ENCODE peak calls at places on chromosomes 5 and 9, in six cellular contexts. Z is retina, Y is kidney tubule cell, H is CMK, X is left ventricle myocardium superior, D is HEK293T. C is an unnamed sample.
A peak's percentile ranks its signal among the peaks of the same experiment; 100 is the strongest.

GRCh38 chr9:93599571-93600403 is 23.4 kb downstream of the PHF2 start:
- DNase-seq in D (no peak), Y (no peak), Z (no peak), X (no peak), H (no peak), C (no peak)

GRCh38 chr9:129867138-129868032 is 32.1 kb downstream of the USP20 start:
- DNase-seq in X (no peak), H (no peak), D (no peak), Z (no peak), Y (no peak), C (no peak)

GRCh38 chr9:17394868-17395488 is 183.9 kb upstream of the SH3GL2 start:
- DNase-seq in D (no peak), X (no peak), H (no peak), Z (no peak), Y (no peak), C (no peak)

GRCh38 chr9:35616681-35617459 is 1.3 kb downstream of the CD72 start:
- DNase-seq in Y (peak; percentile 54), H (no peak), X (peak; percentile 81), D (no peak), Z (peak; percentile 63), C (peak; percentile 7)

GRCh38 chr9:124551472-124552339 is 44.5 kb upstream of the NR5A1 start:
- DNase-seq in X (peak; percentile 34), Z (peak; percentile 67), Y (peak; percentile 84), H (peak; percentile 24), D (peak; percentile 75), C (no peak)

GRCh38 chr9:135683401-135684034 is 15.8 kb downstream of the SOHLH1 start:
- DNase-seq in Z (no peak), H (no peak), D (no peak), Y (no peak), X (no peak), C (no peak)

GRCh38 chr9:83430681-83431080 is 107.5 kb downstream of the FRMD3 start:
- DNase-seq in Z (no peak), H (no peak), X (peak; percentile 50), Y (no peak), D (no peak), C (no peak)

GRCh38 chr5:119179857-119180641 is 109.2 kb downstream of the DMXL1 start:
- DNase-seq in Y (no peak), H (no peak), X (no peak), Z (no peak), D (no peak), C (peak; percentile 0)

GRCh38 chr9:106888992-106889631 is 26.1 kb downstream of the ZNF462 start:
- DNase-seq in Y (no peak), H (no peak), D (no peak), Z (no peak), X (no peak), C (no peak)

GRCh38 chr9:129177443-129177790 is 644 bp downstream of the IER5L start:
- DNase-seq in H (no peak), Y (no peak), D (peak; percentile 39), Z (no peak), X (no peak), C (no peak)

GRCh38 chr9:95181226-95181818 is 136.2 kb downstream of the FANCC start:
- DNase-seq in Y (no peak), Z (no peak), H (no peak), X (no peak), D (no peak), C (no peak)

GRCh38 chr5:139215176-139215975 is 17.2 kb upstream of the SIL1 start:
- DNase-seq in Z (no peak), Y (no peak), D (no peak), X (no peak), H (no peak), C (no peak)

GRCh38 chr9:34927061-34927460 is 31.0 kb upstream of the PHF24 start:
- DNase-seq in Z (no peak), H (no peak), X (no peak), D (no peak), Y (no peak), C (no peak)

GRCh38 chr9:116389546-116390305 is 236.1 kb downstream of the PAPPA start:
- DNase-seq in Y (peak; percentile 96), Z (no peak), H (no peak), X (no peak), D (no peak), C (no peak)

GRCh38 chr5:90933298-90933697 is 374.7 kb downstream of the ADGRV1 start:
- DNase-seq in D (no peak), Z (no peak), Y (no peak), X (no peak), H (no peak), C (no peak)

GRCh38 chr9:114677418-114677817 is 4.6 kb downstream of the TEX48 start:
- DNase-seq in X (no peak), D (no peak), H (no peak), Y (peak; percentile 99), Z (no peak), C (peak; percentile 99)

GRCh38 chr9:131754846-131755245 is 15.0 kb upstream of the RAPGEF1 start:
- DNase-seq in Z (no peak), X (no peak), H (no peak), D (no peak), Y (no peak), C (no peak)

GRCh38 chr5:151079838-151080619 is 805 bp downstream of the TNIP1 start:
- DNase-seq in D (no peak), Y (peak; percentile 87), H (no peak), X (no peak), Z (no peak), C (no peak)

GRCh38 chr9:84169240-84169639 is 171.3 kb downstream of the SLC28A3 start:
- DNase-seq in Y (peak; percentile 70), H (no peak), X (no peak), D (no peak), Z (no peak), C (no peak)

GRCh38 chr9:28650327-28650726 is 1077.0 kb upstream of the C9orf72 start:
- DNase-seq in X (no peak), D (no peak), H (no peak), Z (no peak), Y (no peak), C (no peak)

GRCh38 chr5:151274666-151275065 is 21.7 kb downstream of the GM2A start:
- DNase-seq in D (no peak), Z (no peak), H (no peak), X (no peak), Y (no peak), C (no peak)

GRCh38 chr5:167688331-167688730 is 603.1 kb upstream of the WWC1 start:
- DNase-seq in Z (no peak), H (no peak), X (no peak), D (no peak), Y (no peak), C (peak; percentile 27)

GRCh38 chr5:90640484-90641059 is 82.0 kb downstream of the ADGRV1 start:
- DNase-seq in H (no peak), X (no peak), Y (no peak), D (no peak), Z (no peak), C (no peak)

GRCh38 chr5:139651502-139651862 is 3.3 kb downstream of the CXXC5 start:
- DNase-seq in D (no peak), Y (peak; percentile 56), X (no peak), Z (no peak), H (no peak), C (no peak)

GRCh38 chr5:179313849-179314521 is 31.3 kb downstream of the ADAMTS2 start:
- DNase-seq in D (no peak), H (no peak), Z (peak; percentile 20), X (peak; percentile 93), Y (peak; percentile 35), C (peak; percentile 89)

GRCh38 chr9:69223605-69224004 is 49.5 kb downstream of the TJP2 start:
- DNase-seq in X (no peak), D (peak; percentile 69), H (peak; percentile 29), Z (no peak), Y (peak; percentile 76), C (no peak)

GRCh38 chr9:137602661-137603060 is 2.8 kb upstream of the ARRDC1 start:
- DNase-seq in Z (no peak), Y (no peak), X (no peak), H (no peak), D (no peak), C (no peak)

GRCh38 chr9:123069010-123069481 is 35.6 kb downstream of the GPR21 start:
- DNase-seq in X (no peak), Z (no peak), D (no peak), Y (no peak), H (no peak), C (peak; percentile 96)

GRCh38 chr9:127358023-127358535 is 38.9 kb upstream of the SLC2A8 start:
- DNase-seq in Y (no peak), X (no peak), D (no peak), Z (no peak), H (no peak), C (no peak)

GRCh38 chr9:135501261-135502167 is 1.0 kb downstream of the MRPS2 start:
- DNase-seq in D (no peak), Y (peak; percentile 68), Z (no peak), X (peak; percentile 27), H (no peak), C (no peak)

GRCh38 chr5:72441861-72442540 is 65.2 kb downstream of the ZNF366 start:
- DNase-seq in X (no peak), Y (peak; percentile 94), H (no peak), Z (no peak), D (no peak), C (peak; percentile 89)

C was measured in AG09309.